ENCODE peak calls at places on chromosomes 6 and 20, in five cellular contexts. Z is colonic mucosa, S is BE2C, Q is brain microvascular endothelial cell, X is Karpas-422. T is an unnamed sample.

GRCh38 chr6:138724015-138724414 is 49.6 kb upstream of the CCDC28A start:
- DNase-seq in Z (no peak), S (no peak), Q (peak; percentile 82), X (no peak), T (peak; percentile 72)

GRCh38 chr6:33909737-33910136 is 105.9 kb upstream of the MLN start:
- DNase-seq in Z (no peak), S (no peak), Q (no peak), X (no peak), T (no peak)

GRCh38 chr6:42349753-42350573 is 101.8 kb downstream of the TRERF1 start:
- DNase-seq in Z (no peak), S (peak; percentile 81), Q (no peak), X (no peak), T (no peak)

GRCh38 chr6:55980627-55981211 is 105.3 kb upstream of the BMP5 start:
- DNase-seq in Z (peak; percentile 45), S (peak; percentile 50), Q (peak; percentile 17), X (peak; percentile 69), T (peak; percentile 66)

GRCh38 chr20:52779125-52779524 is 193.0 kb upstream of the TSHZ2 start:
- DNase-seq in Z (no peak), S (no peak), Q (no peak), X (no peak), T (no peak)

GRCh38 chr6:36514554-36515456 is 32.5 kb downstream of the STK38 start:
- DNase-seq in Z (peak; percentile 71), S (no peak), Q (no peak), X (no peak), T (no peak)

GRCh38 chr6:167925011-167925410 is 72.5 kb upstream of the KIF25 start:
- DNase-seq in Z (no peak), S (no peak), Q (no peak), X (no peak), T (no peak)

GRCh38 chr6:133804263-133804662 is 84.7 kb upstream of the TCF21 start:
- DNase-seq in Z (no peak), S (no peak), Q (peak; percentile 22), X (no peak), T (peak; percentile 8)

GRCh38 chr20:59751075-59751711 is 146.9 kb downstream of the PHACTR3 start:
- DNase-seq in Z (peak; percentile 64), S (peak; percentile 76), Q (peak; percentile 50), X (peak; percentile 84), T (no peak)

GRCh38 chr6:168526841-168527281 is 85.9 kb downstream of the SMOC2 start:
- DNase-seq in Z (no peak), S (no peak), Q (no peak), X (no peak), T (peak; percentile 55)

GRCh38 chr6:106473807-106474206 is 113.3 kb downstream of the CRYBG1 start:
- DNase-seq in Z (no peak), S (no peak), Q (no peak), X (no peak), T (peak; percentile 12)

GRCh38 chr6:3744211-3744900 is 7.2 kb downstream of the PXDC1 start:
- DNase-seq in Z (no peak), S (no peak), Q (no peak), X (no peak), T (peak; percentile 42)

GRCh38 chr20:47800619-47801018 is 15.3 kb upstream of the SULF2 start:
- DNase-seq in Z (no peak), S (peak; percentile 68), Q (no peak), X (no peak), T (no peak)

GRCh38 chr6:90811596-90812226 is 224.8 kb upstream of the MAP3K7 start:
- DNase-seq in Z (no peak), S (peak; percentile 51), Q (no peak), X (no peak), T (no peak)

GRCh38 chr20:44936510-44936909 is 23.7 kb downstream of the TOMM34 start:
- DNase-seq in Z (no peak), S (no peak), Q (no peak), X (no peak), T (no peak)

GRCh38 chr6:42326248-42326647 is 108.6 kb upstream of the MRPS10 start:
- DNase-seq in Z (no peak), S (no peak), Q (no peak), X (no peak), T (no peak)

GRCh38 chr20:44479643-44480042 is 4.0 kb downstream of the TTPAL start:
- DNase-seq in Z (no peak), S (no peak), Q (no peak), X (peak; percentile 48), T (no peak)

GRCh38 chr6:162343196-162343901 is 384.2 kb downstream of the PRKN start:
- DNase-seq in Z (no peak), S (no peak), Q (no peak), X (no peak), T (no peak)

GRCh38 chr6:137235686-137236085 is 16.5 kb upstream of the IFNGR1 start:
- DNase-seq in Z (no peak), S (no peak), Q (no peak), X (no peak), T (no peak)

GRCh38 chr20:5600982-5601381 is 149.2 kb upstream of the SHLD1 start:
- DNase-seq in Z (no peak), S (no peak), Q (no peak), X (no peak), T (no peak)

GRCh38 chr6:118501816-118502568 is 46.1 kb upstream of the PLN start:
- DNase-seq in Z (no peak), S (no peak), Q (no peak), X (no peak), T (no peak)

GRCh38 chr20:58536289-58536688 is 21.1 kb upstream of the APCDD1L start:
- DNase-seq in Z (no peak), S (no peak), Q (no peak), X (no peak), T (no peak)

GRCh38 chr6:26025894-26026832 is 61.1 kb upstream of the HFE start:
- DNase-seq in Z (peak; percentile 98), S (peak; percentile 97), Q (peak; percentile 97), X (peak; percentile 97), T (peak; percentile 96)

GRCh38 chr20:11350126-11351005 is 567.3 kb upstream of the BTBD3 start:
- DNase-seq in Z (peak; percentile 23), S (no peak), Q (no peak), X (no peak), T (no peak)

GRCh38 chr6:87066449-87067288 is 28.2 kb downstream of the CGA start:
- DNase-seq in Z (peak; percentile 44), S (peak; percentile 61), Q (peak; percentile 49), X (peak; percentile 86), T (peak; percentile 70)

GRCh38 chr20:11529046-11529445 is 388.6 kb upstream of the BTBD3 start:
- DNase-seq in Z (no peak), S (no peak), Q (no peak), X (no peak), T (no peak)

GRCh38 chr20:57480444-57481152 is 44.3 kb downstream of the CTCFL start:
- DNase-seq in Z (no peak), S (no peak), Q (no peak), X (peak; percentile 99), T (no peak)

GRCh38 chr6:106648651-106649308 is 19.4 kb downstream of the QRSL1 start:
- DNase-seq in Z (no peak), S (no peak), Q (no peak), X (peak; percentile 96), T (no peak)

GRCh38 chr6:35568967-35569606 is 56.4 kb upstream of the TULP1 start:
- DNase-seq in Z (peak; percentile 39), S (peak; percentile 49), Q (no peak), X (peak; percentile 68), T (no peak)

GRCh38 chr20:5931411-5931810 is 18.9 kb downstream of the TRMT6 start:
- DNase-seq in Z (no peak), S (no peak), Q (no peak), X (no peak), T (no peak)

GRCh38 chr20:21430031-21430430 is 32.7 kb upstream of the NKX2-4 start:
- DNase-seq in Z (no peak), S (no peak), Q (no peak), X (no peak), T (no peak)
- H3K27me3 ChIP-seq in Z (no peaks in the 10 kb centered on the region), S (peaks cover 10% of the 10 kb centered on the region), Q (no peaks in the 10 kb centered on the region), X (no peaks in the 10 kb centered on the region), T (no peaks in the 10 kb centered on the region)

GRCh38 chr6:389622-390021 is 1.9 kb upstream of the IRF4 start:
- DNase-seq in Z (no peak), S (no peak), Q (no peak), X (no peak), T (no peak)

GRCh38 chr6:388202-388903 is 3.2 kb upstream of the IRF4 start:
- DNase-seq in Z (no peak), S (no peak), Q (no peak), X (no peak), T (no peak)

GRCh38 chr6:387293-387694 is 4.3 kb upstream of the IRF4 start:
- DNase-seq in Z (no peak), S (no peak), Q (no peak), X (no peak), T (no peak)

GRCh38 chr6:390914-391558 is 516 bp upstream of the IRF4 start:
- DNase-seq in Z (no peak), S (no peak), Q (no peak), X (no peak), T (no peak)

GRCh38 chr6:389143-389542 is 2.4 kb upstream of the IRF4 start:
- DNase-seq in Z (no peak), S (no peak), Q (no peak), X (no peak), T (no peak)
- H3K27me3 ChIP-seq in Z (peaks cover 45% of the 10 kb centered on the region), S (peaks cover 65% of the 10 kb centered on the region), Q (peaks cover 61% of the 10 kb centered on the region), X (no peaks in the 10 kb centered on the region), T (peaks cover 38% of the 10 kb centered on the region)

GRCh38 chr6:95230071-95230740 is 347.1 kb upstream of the MANEA start:
- DNase-seq in Z (no peak), S (peak; percentile 63), Q (no peak), X (peak; percentile 79), T (no peak)
- H3K27me3 ChIP-seq in Z (no peaks in the 10 kb centered on the region), S (no peaks in the 10 kb centered on the region), Q (no peaks in the 10 kb centered on the region), X (no peaks in the 10 kb centered on the region), T (no peaks in the 10 kb centered on the region)

GRCh38 chr20:22452442-22453011 is 131.8 kb downstream of the FOXA2 start:
- DNase-seq in Z (no peak), S (no peak), Q (no peak), X (no peak), T (no peak)
- H3K27me3 ChIP-seq in Z (no peaks in the 10 kb centered on the region), S (no peaks in the 10 kb centered on the region), Q (no peaks in the 10 kb centered on the region), X (no peaks in the 10 kb centered on the region), T (peaks cover 2% of the 10 kb centered on the region)

GRCh38 chr6:159060107-159060506 is 15.3 kb upstream of the TAGAP start:
- DNase-seq in Z (no peak), S (no peak), Q (no peak), X (no peak), T (no peak)

GRCh38 chr6:159061146-159061545 is 16.4 kb upstream of the TAGAP start:
- DNase-seq in Z (no peak), S (no peak), Q (no peak), X (no peak), T (no peak)

GRCh38 chr6:159056432-159056831 is 11.6 kb upstream of the TAGAP start:
- DNase-seq in Z (no peak), S (no peak), Q (no peak), X (no peak), T (no peak)

GRCh38 chr6:159056941-159057340 is 12.2 kb upstream of the TAGAP start:
- DNase-seq in Z (no peak), S (no peak), Q (no peak), X (no peak), T (no peak)

DNA sequence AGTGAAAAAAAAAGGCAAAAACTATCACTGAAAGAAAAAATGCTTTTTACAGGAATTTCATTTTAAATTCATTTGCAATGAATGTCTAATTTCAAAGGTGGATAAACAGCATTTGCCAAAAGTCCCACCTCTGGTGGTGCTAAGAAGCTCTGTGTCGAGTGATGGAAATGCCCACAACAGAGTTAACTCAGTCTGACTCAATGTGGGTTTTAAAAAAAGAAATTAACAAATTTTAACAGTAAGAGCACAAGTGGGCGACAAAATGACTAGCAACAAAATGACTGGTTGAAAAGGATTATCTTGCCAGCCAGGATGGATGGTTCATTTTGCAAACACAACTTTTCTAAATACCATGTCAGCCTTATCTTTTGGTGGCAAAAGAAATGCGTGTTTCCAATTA is 14.3 kb upstream of the TAGAP start:
- DNase-seq in Z (no peak), S (no peak), Q (no peak), X (no peak), T (no peak)
- H3K27me3 ChIP-seq in Z (no peaks in the 10 kb centered on the region), S (peaks cover 98% of the 10 kb centered on the region), Q (peaks cover 12% of the 10 kb centered on the region), X (no peaks in the 10 kb centered on the region), T (peaks cover 3% of the 10 kb centered on the region)